ENCODE peak calls at places on chromosomes 12 and 14, in nine cellular contexts. X is A549, Z is K562, N is transverse colon, H is stomach, M is esophagus muscularis mucosa, L is ovary, T is tibial nerve, E is GM12878. U is an unnamed sample.
A peak's percentile ranks its signal among the peaks of the same experiment; 100 is the strongest.

GRCh38 chr12:54337854-54338650 is 13.1 kb downstream of the COPZ1 start:
- DNase-seq in X (no peak), Z (peak; percentile 48), N (no peak), H (no peak), M (no peak), L (no peak), T (no peak), E (no peak), U (no peak)

GRCh38 chr12:15852383-15852782 is 29.8 kb upstream of the STRAP start:
- DNase-seq in X (peak; percentile 49), Z (no peak), N (no peak), H (no peak), M (no peak), L (no peak), T (no peak), E (no peak), U (no peak)

GRCh38 chr12:25436206-25436912 is 116.7 kb downstream of the LMNTD1 start:
- DNase-seq in X (peak; percentile 83), Z (peak; percentile 64), N (no peak), H (no peak), M (no peak), L (peak; percentile 32), T (no peak), E (peak; percentile 20), U (no peak)

GRCh38 chr12:132178801-132179401 is 34.6 kb downstream of the NOC4L start:
- DNase-seq in X (peak; percentile 58), Z (no peak), N (no peak), H (no peak), M (no peak), L (no peak), T (no peak), E (no peak), U (no peak)

GRCh38 chr12:2794261-2794735 is 472 bp upstream of the FKBP4 start:
- DNase-seq in X (no peak), Z (no peak), N (peak; percentile 26), H (no peak), M (no peak), L (no peak), T (no peak), E (no peak), U (no peak)

GRCh38 chr12:86118161-86118560 is 138.0 kb downstream of the MGAT4C start:
- DNase-seq in X (no peak), Z (no peak), N (no peak), H (no peak), M (no peak), L (no peak), T (no peak), E (no peak), U (no peak)

GRCh38 chr14:99164712-99165111 is 107.3 kb downstream of the BCL11B start:
- DNase-seq in X (no peak), Z (no peak), N (no peak), H (peak; percentile 16), M (no peak), L (no peak), T (no peak), E (no peak), U (no peak)

GRCh38 chr12:107309020-107309419 is 215.7 kb upstream of the CRY1 start:
- DNase-seq in X (no peak), Z (no peak), N (no peak), H (no peak), M (no peak), L (no peak), T (no peak), E (no peak), U (no peak)

GRCh38 chr14:37901978-37902377 is 305.7 kb upstream of the SSTR1 start:
- DNase-seq in X (no peak), Z (no peak), N (no peak), H (no peak), M (no peak), L (no peak), T (peak; percentile 38), E (no peak), U (peak; percentile 65)

GRCh38 chr12:79691299-79692248 is 810 bp upstream of the PAWR start:
- DNase-seq in X (peak; percentile 85), Z (no peak), N (peak; percentile 32), H (no peak), M (no peak), L (no peak), T (no peak), E (no peak), U (no peak)

GRCh38 chr12:116853507-116853906 is 27.7 kb downstream of the HRK start:
- DNase-seq in X (no peak), Z (no peak), N (no peak), H (no peak), M (no peak), L (no peak), T (no peak), E (no peak), U (no peak)

GRCh38 chr14:105528859-105529505 is 2.6 kb downstream of the TMEM121 start:
- DNase-seq in X (no peak), Z (no peak), N (no peak), H (no peak), M (no peak), L (no peak), T (no peak), E (no peak), U (no peak)

GRCh38 chr12:4448943-4449861 is 3.6 kb upstream of the FGF6 start:
- DNase-seq in X (no peak), Z (no peak), N (no peak), H (no peak), M (peak; percentile 82), L (no peak), T (no peak), E (no peak), U (no peak)

GRCh38 chr12:508795-509194 is 49.1 kb downstream of the B4GALNT3 start:
- DNase-seq in X (no peak), Z (no peak), N (peak; percentile 72), H (peak; percentile 57), M (no peak), L (no peak), T (no peak), E (no peak), U (no peak)
- TF ChIP-seq EP300 in X (no peak), Z (no peak), N (no peak), H (no peak), M (no peak), L (no peak), T (no peak), E (no peak), U (no peak)

DNA sequence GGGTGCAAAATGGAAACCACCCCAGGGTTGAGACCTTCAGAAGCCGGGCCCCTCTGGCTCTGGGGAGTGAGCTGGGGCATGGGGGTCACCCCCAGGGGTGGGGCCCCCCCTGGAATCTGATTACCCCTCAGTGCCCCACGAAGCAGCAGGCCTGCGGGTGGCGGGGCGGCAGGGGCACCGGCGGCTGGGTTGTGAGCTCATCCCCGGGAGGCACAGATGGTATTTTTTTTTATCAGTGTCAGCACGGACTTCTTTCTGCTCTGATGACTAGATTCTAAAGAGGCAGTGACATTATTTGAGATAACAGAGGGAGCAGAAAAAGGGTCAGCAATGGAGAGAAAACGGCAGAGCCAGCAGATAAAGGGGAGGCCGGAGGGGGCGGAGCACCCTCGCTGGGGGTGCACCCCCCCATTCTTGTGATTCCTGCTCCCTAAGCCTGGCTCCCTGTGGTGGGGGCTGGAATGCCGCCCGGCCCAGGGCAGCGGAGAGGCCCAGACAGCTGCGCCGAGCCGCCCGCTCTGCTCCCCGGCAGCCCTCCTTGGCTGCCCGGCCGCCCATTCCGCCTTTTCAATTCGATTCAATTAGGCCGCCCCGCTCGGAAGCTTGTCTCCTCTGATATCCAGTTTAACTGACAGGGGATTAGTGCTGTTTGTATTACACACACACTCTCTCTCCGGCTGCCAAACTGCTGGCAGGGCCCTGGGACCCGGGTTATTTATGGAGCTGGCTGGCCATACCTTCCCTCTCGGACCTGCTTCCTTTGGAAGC is 32.9 kb downstream of the MVK start:
- DNase-seq in X (no peak), Z (no peak), N (no peak), H (no peak), M (no peak), L (peak; percentile 37), T (no peak), E (no peak), U (no peak)
- TF ChIP-seq EP300 in X (no peak), Z (no peak), N (no peak), H (no peak), M (no peak), L (no peak), T (no peak), E (no peak), U (no peak)

GRCh38 chr14:87944987-87945604 is 47.9 kb downstream of the GALC start:
- DNase-seq in X (peak; percentile 62), Z (peak; percentile 55), N (no peak), H (no peak), M (no peak), L (no peak), T (no peak), E (no peak), U (no peak)
- TF ChIP-seq EP300 in X (no peak), Z (no peak), N (no peak), H (no peak), M (no peak), L (no peak), T (no peak), E (no peak), U (no peak)

GRCh38 chr14:104112113-104112505 is 26.3 kb upstream of the KIF26A start:
- DNase-seq in X (no peak), Z (no peak), N (no peak), H (peak; percentile 15), M (no peak), L (no peak), T (no peak), E (no peak), U (no peak)

GRCh38 chr14:104109731-104110361 is 24.3 kb downstream of the ASPG start:
- DNase-seq in X (no peak), Z (no peak), N (no peak), H (peak; percentile 24), M (no peak), L (peak; percentile 12), T (no peak), E (no peak), U (no peak)

GRCh38 chr14:104109121-104109541 is 23.6 kb downstream of the ASPG start:
- DNase-seq in X (no peak), Z (no peak), N (no peak), H (peak; percentile 24), M (no peak), L (no peak), T (no peak), E (no peak), U (no peak)

GRCh38 chr14:104111301-104112112 is 26.0 kb downstream of the ASPG start:
- DNase-seq in X (no peak), Z (no peak), N (peak; percentile 28), H (peak; percentile 26), M (no peak), L (peak; percentile 16), T (no peak), E (no peak), U (no peak)

DNA sequence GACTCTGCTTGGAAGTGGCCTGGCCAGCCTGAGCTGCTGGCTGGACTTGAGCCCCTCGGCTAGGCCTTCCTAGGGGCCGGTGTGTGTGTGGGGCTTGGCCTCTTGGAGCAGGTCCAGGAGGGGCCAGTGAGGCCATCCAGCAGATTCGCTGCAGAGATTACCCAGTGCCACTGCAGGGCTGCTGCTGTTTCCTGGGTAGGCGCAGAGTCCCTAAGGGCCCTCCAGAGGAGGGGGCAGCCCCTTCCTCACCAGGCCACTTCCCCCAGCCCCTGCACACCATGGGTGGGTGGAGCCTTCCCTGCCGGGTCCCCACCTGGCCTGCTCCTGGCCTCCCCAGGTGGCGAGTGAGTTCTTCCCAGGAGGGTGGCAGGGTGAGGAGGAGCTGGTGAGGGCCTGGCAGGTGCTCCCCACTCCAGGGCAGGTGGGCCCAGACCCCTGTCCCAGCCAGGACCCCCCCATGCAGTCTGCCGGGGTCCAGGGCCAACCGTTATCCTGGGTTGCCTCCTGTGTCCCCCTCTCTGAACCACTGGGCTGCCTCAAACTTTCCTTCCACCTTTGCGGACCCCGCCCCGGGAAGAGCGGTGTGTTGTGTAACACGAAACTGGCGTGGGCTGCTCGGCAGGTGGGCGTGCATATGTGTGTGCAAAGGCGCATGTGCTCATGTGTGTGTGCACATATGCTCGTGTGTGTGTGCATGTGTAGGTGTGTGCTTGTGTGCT is 25.1 kb downstream of the ASPG start:
- DNase-seq in X (no peak), Z (no peak), N (peak; percentile 9), H (peak; percentile 25), M (no peak), L (peak; percentile 14), T (no peak), E (no peak), U (no peak)
- TF ChIP-seq EP300 in X (no peak), Z (no peak), N (no peak), H (no peak), M (no peak), L (no peak), T (no peak), E (no peak), U (no peak)